ENCODE peak calls at places on chromosomes 6 and 20, in eight cellular contexts. One of them, this sample, is unnamed.

GRCh38 chr6:129276986-129277385 is 394.0 kb downstream of the LAMA2 start:
- DNase-seq in AG09309: no peak
- DNase-seq in fibroblast of lung: no peak
- DNase-seq in hepatocyte: no peak
- DNase-seq in GM23338: no peak
- DNase-seq in cardiac fibroblast: peak
- DNase-seq in choroid plexus epithelial cell: no peak
- DNase-seq in tibial nerve: no peak
- DNase-seq in this sample: no peak

GRCh38 chr6:142774292-142774691 is 170.7 kb downstream of the HIVEP2 start:
- DNase-seq in fibroblast of lung: no peak
- DNase-seq in GM23338: no peak
- DNase-seq in hepatocyte: no peak
- DNase-seq in cardiac fibroblast: no peak
- DNase-seq in choroid plexus epithelial cell: no peak
- DNase-seq in AG09309: no peak
- DNase-seq in tibial nerve: no peak
- DNase-seq in this sample: no peak

GRCh38 chr6:154350293-154350692 is 6.3 kb downstream of the IPCEF1 start:
- DNase-seq in tibial nerve: no peak
- DNase-seq in hepatocyte: no peak
- DNase-seq in AG09309: no peak
- DNase-seq in GM23338: no peak
- DNase-seq in cardiac fibroblast: no peak
- DNase-seq in choroid plexus epithelial cell: no peak
- DNase-seq in fibroblast of lung: peak
- DNase-seq in this sample: no peak

GRCh38 chr6:35719830-35720733 is 16.8 kb upstream of the ARMC12 start:
- DNase-seq in hepatocyte: peak
- DNase-seq in AG09309: no peak
- DNase-seq in cardiac fibroblast: peak
- DNase-seq in choroid plexus epithelial cell: peak
- DNase-seq in tibial nerve: no peak
- DNase-seq in GM23338: peak
- DNase-seq in fibroblast of lung: peak
- DNase-seq in this sample: no peak

GRCh38 chr6:129186988-129187387 is 304.1 kb downstream of the LAMA2 start:
- DNase-seq in cardiac fibroblast: peak
- DNase-seq in hepatocyte: no peak
- DNase-seq in AG09309: peak
- DNase-seq in tibial nerve: no peak
- DNase-seq in fibroblast of lung: peak
- DNase-seq in GM23338: no peak
- DNase-seq in choroid plexus epithelial cell: peak
- DNase-seq in this sample: peak

GRCh38 chr6:44076366-44077200 is 50.7 kb downstream of the MRPL14 start:
- DNase-seq in AG09309: no peak
- DNase-seq in choroid plexus epithelial cell: no peak
- DNase-seq in GM23338: peak
- DNase-seq in tibial nerve: no peak
- DNase-seq in cardiac fibroblast: no peak
- DNase-seq in hepatocyte: peak
- DNase-seq in fibroblast of lung: no peak
- DNase-seq in this sample: no peak

GRCh38 chr6:72553531-72554202 is 68.2 kb upstream of the KCNQ5 start:
- DNase-seq in fibroblast of lung: peak
- DNase-seq in hepatocyte: no peak
- DNase-seq in GM23338: peak
- DNase-seq in AG09309: peak
- DNase-seq in cardiac fibroblast: peak
- DNase-seq in choroid plexus epithelial cell: peak
- DNase-seq in tibial nerve: no peak
- DNase-seq in this sample: peak

GRCh38 chr20:2942439-2942838 is 69.2 kb downstream of the PTPRA start:
- DNase-seq in choroid plexus epithelial cell: peak
- DNase-seq in GM23338: no peak
- DNase-seq in fibroblast of lung: peak
- DNase-seq in hepatocyte: no peak
- DNase-seq in cardiac fibroblast: peak
- DNase-seq in tibial nerve: no peak
- DNase-seq in AG09309: no peak
- DNase-seq in this sample: no peak

GRCh38 chr20:24751551-24751950 is 197.5 kb upstream of the CST7 start:
- DNase-seq in fibroblast of lung: no peak
- DNase-seq in choroid plexus epithelial cell: no peak
- DNase-seq in GM23338: no peak
- DNase-seq in cardiac fibroblast: no peak
- DNase-seq in AG09309: no peak
- DNase-seq in tibial nerve: no peak
- DNase-seq in hepatocyte: no peak
- DNase-seq in this sample: no peak

GRCh38 chr6:130760006-130760405 is 67.2 kb upstream of the SMLR1 start:
- DNase-seq in AG09309: peak
- DNase-seq in hepatocyte: peak
- DNase-seq in fibroblast of lung: peak
- DNase-seq in GM23338: peak
- DNase-seq in tibial nerve: no peak
- DNase-seq in choroid plexus epithelial cell: peak
- DNase-seq in cardiac fibroblast: peak
- DNase-seq in this sample: no peak

GRCh38 chr6:84082693-84083265 is 49.2 kb downstream of the MRAP2 start:
- DNase-seq in hepatocyte: no peak
- DNase-seq in AG09309: no peak
- DNase-seq in GM23338: peak
- DNase-seq in choroid plexus epithelial cell: no peak
- DNase-seq in fibroblast of lung: peak
- DNase-seq in cardiac fibroblast: peak
- DNase-seq in tibial nerve: no peak
- DNase-seq in this sample: no peak

GRCh38 chr20:39829713-39830112 is 859.3 kb downstream of the MAFB start:
- DNase-seq in choroid plexus epithelial cell: no peak
- DNase-seq in hepatocyte: no peak
- DNase-seq in AG09309: no peak
- DNase-seq in cardiac fibroblast: no peak
- DNase-seq in tibial nerve: no peak
- DNase-seq in GM23338: peak
- DNase-seq in fibroblast of lung: no peak
- DNase-seq in this sample: no peak

GRCh38 chr20:2118783-2119182 is 17.2 kb downstream of the STK35 start:
- DNase-seq in cardiac fibroblast: no peak
- DNase-seq in choroid plexus epithelial cell: no peak
- DNase-seq in tibial nerve: no peak
- DNase-seq in fibroblast of lung: no peak
- DNase-seq in GM23338: no peak
- DNase-seq in hepatocyte: no peak
- DNase-seq in AG09309: no peak
- DNase-seq in this sample: no peak

GRCh38 chr6:32195902-32196681 is 3.6 kb upstream of the GPSM3 start:
- DNase-seq in tibial nerve: peak
- DNase-seq in fibroblast of lung: peak
- DNase-seq in cardiac fibroblast: peak
- DNase-seq in choroid plexus epithelial cell: peak
- DNase-seq in hepatocyte: peak
- DNase-seq in GM23338: peak
- DNase-seq in AG09309: peak
- DNase-seq in this sample: peak

DNA sequence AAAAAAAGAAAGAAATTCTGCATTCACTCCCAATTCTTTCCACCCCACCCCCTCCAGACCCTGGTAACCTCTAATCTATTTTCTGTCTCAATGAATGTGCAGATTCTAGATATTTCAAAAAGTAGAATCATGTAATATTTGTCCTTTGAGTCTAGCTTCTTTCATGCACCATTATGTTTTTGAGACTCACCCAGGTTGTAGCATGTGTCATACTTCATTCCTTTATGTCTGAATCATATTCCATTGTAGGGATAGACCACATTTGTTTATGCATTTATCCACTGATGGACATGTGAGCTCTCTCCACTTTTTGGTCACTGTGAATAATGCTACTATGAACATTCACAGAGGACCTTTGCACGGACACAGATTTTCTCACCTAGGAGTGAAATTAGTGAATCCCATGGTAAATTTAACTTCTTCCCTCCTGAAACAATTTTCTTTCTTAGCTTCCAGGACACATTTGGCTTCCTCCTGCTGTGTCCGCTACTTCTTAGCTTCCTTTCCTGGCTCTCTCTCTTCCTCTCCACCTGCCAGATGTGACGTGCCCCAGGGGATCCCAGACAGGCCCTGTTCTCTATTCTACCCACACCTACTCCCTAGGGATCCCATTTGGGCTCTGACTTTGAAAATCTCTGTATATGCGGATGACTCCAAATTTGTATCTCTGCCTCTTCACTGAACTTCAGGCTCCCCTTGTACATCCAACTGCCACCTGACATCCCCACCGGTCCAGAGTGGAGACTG is 24.0 kb upstream of the ARFGEF2 start:
- DNase-seq in hepatocyte: no peak
- DNase-seq in fibroblast of lung: peak
- DNase-seq in cardiac fibroblast: peak
- DNase-seq in AG09309: peak
- DNase-seq in tibial nerve: no peak
- DNase-seq in choroid plexus epithelial cell: peak
- DNase-seq in GM23338: no peak
- DNase-seq in this sample: peak
- TF ChIP-seq CTCF in hepatocyte: no peak
- TF ChIP-seq CTCF in fibroblast of lung: no peak
- TF ChIP-seq CTCF in cardiac fibroblast: no peak
- TF ChIP-seq CTCF in AG09309: no peak
- TF ChIP-seq CTCF in tibial nerve: no peak
- TF ChIP-seq CTCF in choroid plexus epithelial cell: no peak
- TF ChIP-seq CTCF in GM23338: no peak
- TF ChIP-seq CTCF in this sample: no peak

GRCh38 chr6:62904687-62905086 is 306.6 kb upstream of the FKBP1C start:
- DNase-seq in hepatocyte: peak
- DNase-seq in choroid plexus epithelial cell: no peak
- DNase-seq in fibroblast of lung: no peak
- DNase-seq in cardiac fibroblast: no peak
- DNase-seq in AG09309: no peak
- DNase-seq in GM23338: peak
- DNase-seq in tibial nerve: no peak
- DNase-seq in this sample: no peak
- TF ChIP-seq CTCF in hepatocyte: no peak
- TF ChIP-seq CTCF in choroid plexus epithelial cell: no peak
- TF ChIP-seq CTCF in fibroblast of lung: no peak
- TF ChIP-seq CTCF in cardiac fibroblast: no peak
- TF ChIP-seq CTCF in AG09309: no peak
- TF ChIP-seq CTCF in GM23338: no peak
- TF ChIP-seq CTCF in tibial nerve: no peak
- TF ChIP-seq CTCF in this sample: no peak

GRCh38 chr20:44959896-44960852 is at the start of gene TOMM34:
- DNase-seq in choroid plexus epithelial cell: peak
- DNase-seq in hepatocyte: peak
- DNase-seq in cardiac fibroblast: peak
- DNase-seq in fibroblast of lung: peak
- DNase-seq in GM23338: peak
- DNase-seq in AG09309: peak
- DNase-seq in tibial nerve: peak
- DNase-seq in this sample: peak

GRCh38 chr20:44958276-44958675 is 1.9 kb downstream of the TOMM34 start:
- DNase-seq in hepatocyte: no peak
- DNase-seq in cardiac fibroblast: no peak
- DNase-seq in GM23338: no peak
- DNase-seq in fibroblast of lung: no peak
- DNase-seq in AG09309: no peak
- DNase-seq in tibial nerve: no peak
- DNase-seq in choroid plexus epithelial cell: no peak
- DNase-seq in this sample: no peak

GRCh38 chr20:44961868-44962267 is 1.7 kb upstream of the TOMM34 start:
- DNase-seq in tibial nerve: no peak
- DNase-seq in fibroblast of lung: no peak
- DNase-seq in GM23338: peak
- DNase-seq in cardiac fibroblast: no peak
- DNase-seq in hepatocyte: no peak
- DNase-seq in choroid plexus epithelial cell: peak
- DNase-seq in AG09309: no peak
- DNase-seq in this sample: no peak

GRCh38 chr20:44961024-44961866 is 1.0 kb upstream of the TOMM34 start:
- DNase-seq in GM23338: peak
- DNase-seq in fibroblast of lung: no peak
- DNase-seq in hepatocyte: no peak
- DNase-seq in AG09309: no peak
- DNase-seq in cardiac fibroblast: no peak
- DNase-seq in tibial nerve: no peak
- DNase-seq in choroid plexus epithelial cell: no peak
- DNase-seq in this sample: no peak

GRCh38 chr20:44959082-44959895 is 908 bp downstream of the TOMM34 start:
- DNase-seq in choroid plexus epithelial cell: peak
- DNase-seq in fibroblast of lung: peak
- DNase-seq in AG09309: no peak
- DNase-seq in cardiac fibroblast: peak
- DNase-seq in tibial nerve: peak
- DNase-seq in GM23338: peak
- DNase-seq in hepatocyte: peak
- DNase-seq in this sample: no peak
- TF ChIP-seq CTCF in choroid plexus epithelial cell: peak
- TF ChIP-seq CTCF in fibroblast of lung: no peak
- TF ChIP-seq CTCF in AG09309: no peak
- TF ChIP-seq CTCF in cardiac fibroblast: peak
- TF ChIP-seq CTCF in tibial nerve: no peak
- TF ChIP-seq CTCF in GM23338: no peak
- TF ChIP-seq CTCF in hepatocyte: no peak
- TF ChIP-seq CTCF in this sample: no peak

GRCh38 chr20:62894261-62894660 is 32.0 kb downstream of the DIDO1 start:
- DNase-seq in tibial nerve: no peak
- DNase-seq in cardiac fibroblast: no peak
- DNase-seq in fibroblast of lung: no peak
- DNase-seq in AG09309: no peak
- DNase-seq in choroid plexus epithelial cell: no peak
- DNase-seq in hepatocyte: no peak
- DNase-seq in GM23338: no peak
- DNase-seq in this sample: no peak

GRCh38 chr20:62891111-62891510 is 29.5 kb upstream of the TCFL5 start:
- DNase-seq in fibroblast of lung: no peak
- DNase-seq in GM23338: no peak
- DNase-seq in tibial nerve: no peak
- DNase-seq in hepatocyte: no peak
- DNase-seq in cardiac fibroblast: no peak
- DNase-seq in choroid plexus epithelial cell: peak
- DNase-seq in AG09309: no peak
- DNase-seq in this sample: no peak

GRCh38 chr20:62895539-62895938 is 30.8 kb downstream of the DIDO1 start:
- DNase-seq in GM23338: no peak
- DNase-seq in AG09309: no peak
- DNase-seq in cardiac fibroblast: no peak
- DNase-seq in fibroblast of lung: no peak
- DNase-seq in tibial nerve: no peak
- DNase-seq in choroid plexus epithelial cell: no peak
- DNase-seq in hepatocyte: no peak
- DNase-seq in this sample: no peak

GRCh38 chr20:62892348-62893304 is 31.0 kb upstream of the TCFL5 start:
- DNase-seq in cardiac fibroblast: no peak
- DNase-seq in choroid plexus epithelial cell: no peak
- DNase-seq in AG09309: no peak
- DNase-seq in tibial nerve: no peak
- DNase-seq in fibroblast of lung: no peak
- DNase-seq in GM23338: no peak
- DNase-seq in hepatocyte: no peak
- DNase-seq in this sample: no peak

DNA sequence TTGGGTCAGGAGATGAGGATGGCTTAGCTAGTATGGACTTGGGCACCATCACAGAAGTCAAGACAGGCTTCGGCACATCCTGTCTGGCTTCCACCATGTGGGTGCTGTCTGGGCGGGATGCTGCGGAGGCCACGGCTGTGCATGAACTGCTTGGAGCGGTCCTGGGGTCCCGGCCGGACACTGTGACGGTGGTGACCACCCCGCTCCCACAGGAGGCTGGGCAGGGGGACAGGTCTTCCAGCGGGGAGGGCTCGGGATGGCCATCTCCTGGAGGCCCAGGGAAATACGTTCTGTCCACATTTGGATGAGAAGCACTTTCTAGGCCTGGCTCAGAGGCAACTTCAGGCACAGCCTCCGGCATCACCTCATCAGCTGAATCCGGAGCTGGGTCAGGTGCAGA is 32.1 kb upstream of the TCFL5 start:
- DNase-seq in AG09309: no peak
- DNase-seq in fibroblast of lung: no peak
- DNase-seq in choroid plexus epithelial cell: no peak
- DNase-seq in hepatocyte: no peak
- DNase-seq in cardiac fibroblast: no peak
- DNase-seq in GM23338: no peak
- DNase-seq in tibial nerve: no peak
- DNase-seq in this sample: no peak
- TF ChIP-seq CTCF in AG09309: peak
- TF ChIP-seq CTCF in fibroblast of lung: no peak
- TF ChIP-seq CTCF in choroid plexus epithelial cell: peak
- TF ChIP-seq CTCF in hepatocyte: no peak
- TF ChIP-seq CTCF in cardiac fibroblast: no peak
- TF ChIP-seq CTCF in GM23338: peak
- TF ChIP-seq CTCF in tibial nerve: no peak
- TF ChIP-seq CTCF in this sample: no peak